ENCODE peak calls at places on chromosomes 12 and 14, in five cellular contexts. H is NCI-H345, C is KG1, F is HTR-8/SVneo, V is Daoy. G is an unnamed sample.

GRCh38 chr12:56836317-56836716 is 73.2 kb downstream of the HSD17B6 start:
- DNase-seq in H (no peak), C (no peak), F (no peak), V (peak; percentile 66), G (no peak)

GRCh38 chr14:68094158-68094557 is 274.6 kb downstream of the RAD51B start:
- DNase-seq in H (no peak), C (no peak), F (no peak), V (peak; percentile 38), G (no peak)

GRCh38 chr14:21192875-21193535 is 37.1 kb upstream of the OR5AU1 start:
- DNase-seq in H (no peak), C (no peak), F (no peak), V (peak; percentile 37), G (no peak)

GRCh38 chr14:100988411-100988900 is 84.9 kb upstream of the RTL1 start:
- DNase-seq in H (no peak), C (no peak), F (no peak), V (no peak), G (no peak)

GRCh38 chr12:3587402-3588013 is 96.5 kb downstream of the PRMT8 start:
- DNase-seq in H (peak; percentile 71), C (no peak), F (no peak), V (no peak), G (no peak)

GRCh38 chr14:93546642-93547041 is 115.9 kb downstream of the UNC79 start:
- DNase-seq in H (no peak), C (no peak), F (no peak), V (no peak), G (no peak)

GRCh38 chr12:64633940-64634337 is 23.6 kb downstream of the RASSF3 start:
- DNase-seq in H (no peak), C (no peak), F (no peak), V (peak; percentile 78), G (peak; percentile 69)

GRCh38 chr14:37093364-37093763 is 79.0 kb downstream of the SLC25A21 start:
- DNase-seq in H (no peak), C (no peak), F (no peak), V (no peak), G (no peak)

GRCh38 chr14:64705406-64706118 is 1.3 kb downstream of the PLEKHG3 start:
- DNase-seq in H (no peak), C (peak; percentile 30), F (peak; percentile 67), V (no peak), G (no peak)

GRCh38 chr14:65972891-65973290 is 513.3 kb upstream of the CCDC196 start:
- DNase-seq in H (no peak), C (no peak), F (no peak), V (peak; percentile 23), G (no peak)

GRCh38 chr12:66279127-66279712 is 23.1 kb upstream of the HELB start:
- DNase-seq in H (no peak), C (no peak), F (peak; percentile 7), V (peak; percentile 19), G (no peak)

GRCh38 chr14:99596071-99596627 is 7.9 kb downstream of the CCDC85C start:
- DNase-seq in H (no peak), C (no peak), F (no peak), V (peak; percentile 56), G (no peak)

GRCh38 chr12:2668816-2669215 is 126.0 kb upstream of the FKBP4 start:
- DNase-seq in H (no peak), C (no peak), F (no peak), V (no peak), G (no peak)

GRCh38 chr14:75934998-75935628 is 46.7 kb downstream of the TGFB3 start:
- DNase-seq in H (no peak), C (no peak), F (no peak), V (no peak), G (no peak)

GRCh38 chr12:52223411-52224039 is 9.5 kb upstream of the KRT7 start:
- DNase-seq in H (no peak), C (no peak), F (no peak), V (peak; percentile 27), G (no peak)

GRCh38 chr12:75666980-75667359 is 155.6 kb upstream of the KRR1 start:
- DNase-seq in H (no peak), C (no peak), F (no peak), V (peak; percentile 57), G (no peak)

GRCh38 chr14:103894723-103895059 is 33.6 kb upstream of the TDRD9 start:
- DNase-seq in H (no peak), C (no peak), F (no peak), V (no peak), G (no peak)

GRCh38 chr12:75086086-75087038 is 123.3 kb downstream of the KCNC2 start:
- DNase-seq in H (no peak), C (no peak), F (no peak), V (no peak), G (no peak)